ENCODE peak calls at places on chromosomes 5 and 9, in five cellular contexts. L is mesenchymal stem cell, E is IMR-90, H is neuronal stem cell, B is H1. W is an unnamed sample.

GRCh38 chr5:1431021-1431811 is 14.0 kb downstream of the SLC6A3 start:
- DNase-seq in L (no peak), E (no peak), H (no peak), B (no peak), W (no peak)

GRCh38 chr9:83013261-83013610 is 49.7 kb downstream of the RASEF start:
- DNase-seq in L (peak; percentile 90), E (peak; percentile 83), H (no peak), B (no peak), W (no peak)

GRCh38 chr5:119367502-119368237 is 11.9 kb downstream of the TNFAIP8 start:
- DNase-seq in L (no peak), E (peak; percentile 64), H (no peak), B (no peak), W (peak; percentile 15)

GRCh38 chr9:123322771-123323481 is 33.1 kb upstream of the CRB2 start:
- DNase-seq in L (no peak), E (no peak), H (no peak), B (no peak), W (no peak)

GRCh38 chr5:61631438-61631941 is 299.4 kb downstream of the ZSWIM6 start:
- DNase-seq in L (no peak), E (peak; percentile 20), H (no peak), B (no peak), W (no peak)

GRCh38 chr9:70217029-70217428 is 41.7 kb upstream of the SMC5 start:
- DNase-seq in L (no peak), E (no peak), H (no peak), B (no peak), W (no peak)

GRCh38 chr5:15518786-15519185 is 18.8 kb downstream of the FBXL7 start:
- DNase-seq in L (no peak), E (no peak), H (no peak), B (no peak), W (peak; percentile 48)

GRCh38 chr9:79023134-79023577 is 548.6 kb upstream of the TLE4 start:
- DNase-seq in L (peak; percentile 87), E (peak; percentile 96), H (no peak), B (no peak), W (peak; percentile 21)

GRCh38 chr5:149760700-149761187 is 30.6 kb downstream of the PPARGC1B start:
- DNase-seq in L (no peak), E (no peak), H (no peak), B (no peak), W (peak; percentile 80)

GRCh38 chr5:143879646-143880045 is 67.7 kb downstream of the HMHB1 start:
- DNase-seq in L (peak; percentile 35), E (peak; percentile 12), H (no peak), B (no peak), W (no peak)

GRCh38 chr5:30040483-30041116 is 1152.9 kb upstream of the CDH6 start:
- DNase-seq in L (peak; percentile 61), E (peak; percentile 31), H (peak; percentile 74), B (peak; percentile 27), W (peak; percentile 52)

GRCh38 chr9:120904061-120904998 is 22.3 kb downstream of the TRAF1 start:
- DNase-seq in L (no peak), E (no peak), H (no peak), B (no peak), W (no peak)

GRCh38 chr5:10513501-10514442 is 50.1 kb upstream of the ANKRD33B start:
- DNase-seq in L (peak; percentile 68), E (peak; percentile 83), H (no peak), B (peak; percentile 23), W (peak; percentile 23)

GRCh38 chr9:16179566-16179965 is 626.7 kb downstream of the CCDC171 start:
- DNase-seq in L (no peak), E (no peak), H (no peak), B (no peak), W (no peak)

GRCh38 chr9:80191108-80191507 is 619.3 kb downstream of the TLE4 start:
- DNase-seq in L (no peak), E (peak; percentile 57), H (no peak), B (no peak), W (no peak)

GRCh38 chr5:172420215-172420934 is 34.0 kb downstream of the SH3PXD2B start:
- DNase-seq in L (peak; percentile 62), E (peak; percentile 94), H (no peak), B (no peak), W (peak; percentile 43)

GRCh38 chr5:127705120-127705892 is 2.1 kb downstream of the CCDC192 start:
- DNase-seq in L (peak; percentile 84), E (peak; percentile 86), H (no peak), B (no peak), W (peak; percentile 64)

GRCh38 chr9:79572032-79572890 is 496 bp downstream of the TLE4 start:
- DNase-seq in L (peak; percentile 70), E (peak; percentile 40), H (peak; percentile 47), B (no peak), W (peak; percentile 92)

GRCh38 chr5:132812949-132813598 is at the start of gene SOWAHA:
- DNase-seq in L (no peak), E (no peak), H (no peak), B (no peak), W (no peak)

GRCh38 chr5:132428811-132429440 is 59.4 kb downstream of the SLC22A5 start:
- DNase-seq in L (peak; percentile 92), E (peak; percentile 87), H (no peak), B (no peak), W (peak; percentile 76)

DNA sequence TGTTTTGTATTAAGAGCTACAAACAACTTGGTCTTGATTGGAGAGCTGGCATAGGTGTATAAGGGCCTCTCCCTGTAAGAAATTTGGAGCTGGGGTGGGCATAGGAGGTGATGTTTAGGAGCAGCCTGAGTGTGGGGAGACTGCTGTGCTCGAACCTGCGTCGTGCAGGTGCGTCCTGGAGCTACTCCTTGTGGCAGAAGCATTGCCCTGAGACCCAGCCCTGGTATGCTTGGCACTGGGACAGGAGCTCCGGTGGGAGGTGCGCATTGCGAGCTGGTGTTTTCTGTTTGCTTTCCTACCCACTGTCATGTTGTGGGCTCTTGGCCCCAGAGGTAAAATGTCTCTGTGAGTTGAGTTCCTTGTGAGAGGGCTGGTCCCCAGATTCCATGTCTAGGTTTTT is 46.4 kb downstream of the EHMT1 start:
- DNase-seq in L (no peak), E (no peak), H (no peak), B (no peak), W (no peak)
- H2AK5ac ChIP-seq in L (no peak overlapping the region), E (no peak overlapping the region), H (peak overlapping the region; percentile 83), B (peak overlapping the region; percentile 14), W (no peak overlapping the region)

GRCh38 chr5:117892360-117892759 is 1096.0 kb downstream of the DTWD2 start:
- DNase-seq in L (no peak), E (no peak), H (no peak), B (no peak), W (no peak)

GRCh38 chr5:117893211-117893610 is 1095.1 kb downstream of the DTWD2 start:
- DNase-seq in L (no peak), E (no peak), H (no peak), B (no peak), W (no peak)

GRCh38 chr5:117889592-117889991 is 1098.8 kb downstream of the DTWD2 start:
- DNase-seq in L (peak; percentile 80), E (peak; percentile 71), H (no peak), B (no peak), W (no peak)

GRCh38 chr5:117888688-117889087 is 1099.7 kb downstream of the DTWD2 start:
- DNase-seq in L (peak; percentile 51), E (peak; percentile 19), H (no peak), B (no peak), W (no peak)
- H3K4me3 ChIP-seq in L (no peak overlapping the region), E (peak overlapping the region; percentile 60), H (no peak overlapping the region), B (no peak overlapping the region), W (no peak overlapping the region)

GRCh38 chr5:37838933-37839341 is 904 bp downstream of the GDNF start:
- DNase-seq in L (no peak), E (no peak), H (no peak), B (no peak), W (no peak)
- H2AFZ ChIP-seq in L (no peak overlapping the region), E (peak overlapping the region; percentile 86), H (peak overlapping the region; percentile 83), B (peak overlapping the region; percentile 21), W (no peak overlapping the region)

GRCh38 chr5:73370620-73371583 is 77.7 kb downstream of the FOXD1 start:
- DNase-seq in L (peak; percentile 97), E (peak; percentile 98), H (no peak), B (no peak), W (peak; percentile 28)

GRCh38 chr5:73369283-73369682 is 79.3 kb downstream of the FOXD1 start:
- DNase-seq in L (no peak), E (no peak), H (no peak), B (no peak), W (no peak)

GRCh38 chr5:73373814-73374510 is 74.6 kb downstream of the FOXD1 start:
- DNase-seq in L (no peak), E (no peak), H (no peak), B (no peak), W (no peak)

GRCh38 chr5:73367650-73368049 is 80.9 kb downstream of the FOXD1 start:
- DNase-seq in L (peak; percentile 53), E (peak; percentile 39), H (no peak), B (no peak), W (no peak)

GRCh38 chr5:73370076-73370475 is 78.5 kb downstream of the FOXD1 start:
- DNase-seq in L (no peak), E (no peak), H (no peak), B (no peak), W (no peak)
- H2AK5ac ChIP-seq in L (peak overlapping the region; percentile 94), E (peak overlapping the region; percentile 97), H (no peak overlapping the region), B (no peak overlapping the region), W (no peak overlapping the region)